ENCODE peak calls at places on chromosomes 6 and 20, in six cellular contexts. O is T47D, N is body of pancreas, E is NCI-H187, H is T1000, D is left ventricle myocardium inferior. X is an unnamed sample.
A peak's percentile ranks its signal among the peaks of the same experiment; 100 is the strongest.

GRCh38 chr6:100549406-100550167 is 84.9 kb upstream of the SIM1 start:
- DNase-seq in O (no peak), E (no peak), N (no peak), D (no peak), H (no peak), X (no peak)

GRCh38 chr6:109055771-109056235 is 38.8 kb downstream of the SESN1 start:
- DNase-seq in D (no peak), E (no peak), N (no peak), O (no peak), H (no peak), X (no peak)

GRCh38 chr6:70108230-70108629 is 194.7 kb downstream of the COL9A1 start:
- DNase-seq in D (no peak), O (peak; percentile 16), E (no peak), N (no peak), H (no peak), X (no peak)

GRCh38 chr6:34459899-34460593 is 5.8 kb upstream of the PACSIN1 start:
- DNase-seq in D (no peak), N (peak; percentile 62), H (no peak), E (no peak), O (peak; percentile 59), X (no peak)

GRCh38 chr6:109118955-109119354 is 23.6 kb downstream of the CEP57L1 start:
- DNase-seq in E (no peak), D (no peak), O (no peak), N (no peak), H (no peak), X (no peak)

GRCh38 chr20:38023181-38024085 is 9.8 kb downstream of the TTI1 start:
- DNase-seq in O (no peak), N (no peak), E (no peak), D (no peak), H (no peak), X (no peak)

GRCh38 chr20:57605045-57605444 is 15.2 kb downstream of the ZBP1 start:
- DNase-seq in E (no peak), N (no peak), O (no peak), H (no peak), D (no peak), X (no peak)

GRCh38 chr6:33172307-33173227 is 19.7 kb downstream of the COL11A2 start:
- DNase-seq in D (no peak), E (no peak), N (no peak), O (peak; percentile 87), H (no peak), X (no peak)

GRCh38 chr20:7702141-7702540 is 238.1 kb downstream of the HAO1 start:
- DNase-seq in H (no peak), O (no peak), D (no peak), N (no peak), E (no peak), X (no peak)

GRCh38 chr20:35312348-35312747 is 20.1 kb upstream of the FAM83C start:
- DNase-seq in D (no peak), O (no peak), H (peak; percentile 58), E (no peak), N (no peak), X (no peak)

GRCh38 chr6:99588618-99589289 is 17.9 kb upstream of the PRDM13 start:
- DNase-seq in E (peak; percentile 79), H (no peak), O (peak; percentile 59), N (peak; percentile 78), D (peak; percentile 50), X (peak; percentile 59)

GRCh38 chr6:107731422-107732319 is 92.4 kb downstream of the SCML4 start:
- DNase-seq in N (no peak), E (no peak), D (no peak), O (no peak), H (no peak), X (no peak)

GRCh38 chr20:36527331-36528125 is 13.8 kb upstream of the MYL9 start:
- DNase-seq in N (peak; percentile 38), E (no peak), O (no peak), H (no peak), D (no peak), X (peak; percentile 85)

GRCh38 chr20:41537865-41538264 is 80.3 kb downstream of the CHD6 start:
- DNase-seq in E (no peak), N (no peak), H (no peak), O (no peak), D (no peak), X (no peak)

GRCh38 chr6:30615958-30616810 is 859 bp downstream of the PPP1R10 start:
- DNase-seq in H (no peak), D (no peak), O (no peak), E (no peak), N (peak; percentile 41), X (no peak)

GRCh38 chr6:1987640-1988039 is 257.8 kb downstream of the GMDS start:
- DNase-seq in D (no peak), N (peak; percentile 24), O (no peak), H (no peak), E (no peak), X (no peak)

GRCh38 chr6:13787146-13787545 is 27.2 kb downstream of the MCUR1 start:
- DNase-seq in H (no peak), D (no peak), N (no peak), O (no peak), E (no peak), X (no peak)

GRCh38 chr20:8646716-8647115 is 422.2 kb upstream of the PLCB4 start:
- DNase-seq in H (no peak), E (no peak), D (no peak), N (no peak), O (no peak), X (no peak)

GRCh38 chr6:128712898-128713297 is 170.0 kb upstream of the LAMA2 start:
- DNase-seq in E (no peak), N (no peak), O (no peak), D (no peak), H (no peak), X (no peak)

GRCh38 chr20:46011631-46012482 is 3.1 kb downstream of the MMP9 start:
- DNase-seq in H (no peak), E (no peak), O (no peak), N (no peak), D (peak; percentile 60), X (peak; percentile 28)

GRCh38 chr6:163708459-163708858 is 293.9 kb downstream of the QKI start:
- DNase-seq in N (no peak), D (peak; percentile 37), O (no peak), E (no peak), H (no peak), X (no peak)

GRCh38 chr20:24131684-24132083 is 143.1 kb upstream of the GGTLC1 start:
- DNase-seq in O (no peak), E (no peak), N (no peak), H (no peak), D (no peak), X (no peak)

GRCh38 chr20:25750765-25751696 is 54.4 kb upstream of the ZNF337 start:
- DNase-seq in O (peak; percentile 19), D (peak; percentile 53), H (no peak), N (peak; percentile 70), E (peak; percentile 10), X (peak; percentile 74)

X was measured in ovary.